ENCODE peak calls at places on chromosomes 5 and 9, in eight cellular contexts. One of them, this sample, is unnamed.

GRCh38 chr5:2185646-2186471 is 303.1 kb upstream of the IRX4 start:
- DNase-seq in GM13976: no peak
- DNase-seq in OCI-LY7: no peak
- DNase-seq in HFFc6: no peak
- DNase-seq in mammary epithelial cell: no peak
- DNase-seq in body of pancreas: no peak
- DNase-seq in HepG2: no peak
- DNase-seq in cardiac fibroblast: no peak
- DNase-seq in this sample: no peak

GRCh38 chr9:77180056-77180455 is 2.7 kb downstream of the VPS13A start:
- DNase-seq in HepG2: no peak
- DNase-seq in cardiac fibroblast: no peak
- DNase-seq in GM13976: no peak
- DNase-seq in OCI-LY7: no peak
- DNase-seq in mammary epithelial cell: no peak
- DNase-seq in HFFc6: no peak
- DNase-seq in body of pancreas: no peak
- DNase-seq in this sample: no peak

GRCh38 chr5:142527664-142528295 is 158.1 kb downstream of the FGF1 start:
- DNase-seq in OCI-LY7: no peak
- DNase-seq in GM13976: no peak
- DNase-seq in cardiac fibroblast: no peak
- DNase-seq in HepG2: no peak
- DNase-seq in mammary epithelial cell: no peak
- DNase-seq in body of pancreas: no peak
- DNase-seq in HFFc6: no peak
- DNase-seq in this sample: no peak

GRCh38 chr5:113575074-113575473 is 61.6 kb downstream of the YTHDC2 start:
- DNase-seq in mammary epithelial cell: no peak
- DNase-seq in OCI-LY7: no peak
- DNase-seq in body of pancreas: no peak
- DNase-seq in HepG2: no peak
- DNase-seq in HFFc6: no peak
- DNase-seq in cardiac fibroblast: no peak
- DNase-seq in GM13976: no peak
- DNase-seq in this sample: no peak

GRCh38 chr9:99085949-99086948 is 18.7 kb upstream of the TGFBR1 start:
- DNase-seq in OCI-LY7: no peak
- DNase-seq in body of pancreas: peak; percentile 51
- DNase-seq in GM13976: no peak
- DNase-seq in HFFc6: peak; percentile 53
- DNase-seq in mammary epithelial cell: no peak
- DNase-seq in HepG2: no peak
- DNase-seq in cardiac fibroblast: no peak
- DNase-seq in this sample: no peak

GRCh38 chr9:28792736-28793135 is 1219.5 kb upstream of the C9orf72 start:
- DNase-seq in mammary epithelial cell: peak; percentile 39
- DNase-seq in GM13976: no peak
- DNase-seq in HFFc6: no peak
- DNase-seq in OCI-LY7: no peak
- DNase-seq in HepG2: no peak
- DNase-seq in body of pancreas: no peak
- DNase-seq in cardiac fibroblast: no peak
- DNase-seq in this sample: no peak

GRCh38 chr5:151678146-151678545 is 8.6 kb downstream of the SPARC start:
- DNase-seq in cardiac fibroblast: peak; percentile 67
- DNase-seq in OCI-LY7: no peak
- DNase-seq in HFFc6: no peak
- DNase-seq in mammary epithelial cell: no peak
- DNase-seq in HepG2: no peak
- DNase-seq in body of pancreas: no peak
- DNase-seq in GM13976: no peak
- DNase-seq in this sample: no peak

GRCh38 chr9:125393426-125393825 is 131.8 kb downstream of the GAPVD1 start:
- DNase-seq in HFFc6: peak; percentile 62
- DNase-seq in HepG2: no peak
- DNase-seq in OCI-LY7: no peak
- DNase-seq in mammary epithelial cell: peak; percentile 80
- DNase-seq in GM13976: no peak
- DNase-seq in body of pancreas: no peak
- DNase-seq in cardiac fibroblast: no peak
- DNase-seq in this sample: peak; percentile 56

GRCh38 chr5:74556631-74557595 is 83.6 kb downstream of the ENC1 start:
- DNase-seq in OCI-LY7: no peak
- DNase-seq in mammary epithelial cell: peak; percentile 75
- DNase-seq in HFFc6: peak; percentile 68
- DNase-seq in cardiac fibroblast: peak; percentile 48
- DNase-seq in GM13976: no peak
- DNase-seq in body of pancreas: no peak
- DNase-seq in HepG2: no peak
- DNase-seq in this sample: no peak

GRCh38 chr5:38745836-38746732 is 99.7 kb upstream of the OSMR start:
- DNase-seq in GM13976: no peak
- DNase-seq in HFFc6: no peak
- DNase-seq in OCI-LY7: no peak
- DNase-seq in body of pancreas: no peak
- DNase-seq in mammary epithelial cell: no peak
- DNase-seq in HepG2: no peak
- DNase-seq in cardiac fibroblast: no peak
- DNase-seq in this sample: no peak

GRCh38 chr5:42991477-42992034 is 48.6 kb downstream of the ANXA2R start:
- DNase-seq in HFFc6: no peak
- DNase-seq in GM13976: peak; percentile 79
- DNase-seq in body of pancreas: no peak
- DNase-seq in OCI-LY7: no peak
- DNase-seq in mammary epithelial cell: no peak
- DNase-seq in cardiac fibroblast: no peak
- DNase-seq in HepG2: no peak
- DNase-seq in this sample: peak; percentile 74

GRCh38 chr9:112174965-112175795 is at the start of gene SUSD1:
- DNase-seq in HepG2: peak; percentile 31
- DNase-seq in GM13976: peak; percentile 75
- DNase-seq in OCI-LY7: no peak
- DNase-seq in body of pancreas: peak; percentile 16
- DNase-seq in mammary epithelial cell: no peak
- DNase-seq in HFFc6: no peak
- DNase-seq in cardiac fibroblast: no peak
- DNase-seq in this sample: peak; percentile 78

GRCh38 chr9:121603028-121603427 is 48.4 kb upstream of the DAB2IP start:
- DNase-seq in GM13976: no peak
- DNase-seq in HFFc6: no peak
- DNase-seq in HepG2: no peak
- DNase-seq in body of pancreas: no peak
- DNase-seq in OCI-LY7: no peak
- DNase-seq in mammary epithelial cell: no peak
- DNase-seq in cardiac fibroblast: no peak
- DNase-seq in this sample: no peak

GRCh38 chr5:72328172-72328571 is 8.0 kb downstream of the PTCD2 start:
- DNase-seq in OCI-LY7: no peak
- DNase-seq in body of pancreas: peak; percentile 11
- DNase-seq in mammary epithelial cell: peak; percentile 55
- DNase-seq in cardiac fibroblast: peak; percentile 70
- DNase-seq in HFFc6: peak; percentile 41
- DNase-seq in HepG2: no peak
- DNase-seq in GM13976: no peak
- DNase-seq in this sample: no peak

GRCh38 chr9:86324901-86325300 is 29.3 kb downstream of the TUT7 start:
- DNase-seq in GM13976: no peak
- DNase-seq in mammary epithelial cell: no peak
- DNase-seq in HepG2: no peak
- DNase-seq in body of pancreas: no peak
- DNase-seq in OCI-LY7: no peak
- DNase-seq in HFFc6: no peak
- DNase-seq in cardiac fibroblast: no peak
- DNase-seq in this sample: no peak

GRCh38 chr5:145848854-145849253 is 13.7 kb upstream of the PRELID2 start:
- DNase-seq in body of pancreas: no peak
- DNase-seq in HepG2: no peak
- DNase-seq in GM13976: no peak
- DNase-seq in mammary epithelial cell: peak; percentile 86
- DNase-seq in HFFc6: peak; percentile 69
- DNase-seq in OCI-LY7: no peak
- DNase-seq in cardiac fibroblast: no peak
- DNase-seq in this sample: no peak

GRCh38 chr5:17379188-17379951 is 118.7 kb upstream of the TAF11L2 start:
- DNase-seq in HFFc6: no peak
- DNase-seq in HepG2: no peak
- DNase-seq in mammary epithelial cell: peak; percentile 45
- DNase-seq in body of pancreas: no peak
- DNase-seq in OCI-LY7: no peak
- DNase-seq in GM13976: no peak
- DNase-seq in cardiac fibroblast: peak; percentile 22
- DNase-seq in this sample: no peak

DNA sequence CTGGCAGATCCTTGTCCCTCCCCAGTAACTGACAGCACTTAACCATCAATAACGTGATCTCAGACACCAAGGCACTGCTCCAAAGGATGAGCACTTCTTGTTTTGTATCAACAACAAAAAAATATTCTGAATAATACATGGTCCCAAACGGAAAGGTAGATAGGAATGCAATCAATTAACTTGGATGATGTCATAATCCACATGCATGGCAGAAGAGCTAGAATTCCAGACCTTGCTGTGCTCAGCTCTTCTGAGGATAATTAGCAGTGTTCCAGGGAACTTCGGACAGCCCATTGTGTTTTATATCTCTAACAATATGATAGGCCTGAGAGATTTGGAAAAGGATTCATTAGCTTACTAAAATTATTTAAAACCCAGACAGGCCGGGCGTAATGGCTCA is 288.4 kb upstream of the PCSK5 start:
- DNase-seq in GM13976: no peak
- DNase-seq in body of pancreas: no peak
- DNase-seq in HepG2: no peak
- DNase-seq in OCI-LY7: no peak
- DNase-seq in cardiac fibroblast: no peak
- DNase-seq in mammary epithelial cell: no peak
- DNase-seq in HFFc6: no peak
- DNase-seq in this sample: no peak
- TF ChIP-seq CTCF in GM13976: no peak
- TF ChIP-seq CTCF in body of pancreas: no peak
- TF ChIP-seq CTCF in HepG2: no peak
- TF ChIP-seq CTCF in OCI-LY7: no peak
- TF ChIP-seq CTCF in cardiac fibroblast: no peak
- TF ChIP-seq CTCF in mammary epithelial cell: no peak
- TF ChIP-seq CTCF in HFFc6: no peak
- TF ChIP-seq CTCF in this sample: no peak

GRCh38 chr5:127844631-127845030 is 141.4 kb downstream of the CCDC192 start:
- DNase-seq in cardiac fibroblast: no peak
- DNase-seq in body of pancreas: no peak
- DNase-seq in HFFc6: no peak
- DNase-seq in mammary epithelial cell: no peak
- DNase-seq in HepG2: no peak
- DNase-seq in GM13976: no peak
- DNase-seq in OCI-LY7: no peak
- DNase-seq in this sample: no peak
- TF ChIP-seq CTCF in cardiac fibroblast: no peak
- TF ChIP-seq CTCF in body of pancreas: no peak
- TF ChIP-seq CTCF in HFFc6: no peak
- TF ChIP-seq CTCF in mammary epithelial cell: no peak
- TF ChIP-seq CTCF in HepG2: no peak
- TF ChIP-seq CTCF in GM13976: no peak
- TF ChIP-seq CTCF in OCI-LY7: no peak
- TF ChIP-seq CTCF in this sample: no peak

GRCh38 chr5:96901841-96902240 is 25.5 kb downstream of the ERAP2 start:
- DNase-seq in body of pancreas: no peak
- DNase-seq in HepG2: no peak
- DNase-seq in GM13976: no peak
- DNase-seq in HFFc6: no peak
- DNase-seq in OCI-LY7: no peak
- DNase-seq in mammary epithelial cell: no peak
- DNase-seq in cardiac fibroblast: no peak
- DNase-seq in this sample: no peak

GRCh38 chr5:96904054-96904931 is 28.0 kb downstream of the ERAP2 start:
- DNase-seq in OCI-LY7: no peak
- DNase-seq in HepG2: no peak
- DNase-seq in GM13976: no peak
- DNase-seq in body of pancreas: no peak
- DNase-seq in cardiac fibroblast: peak; percentile 29
- DNase-seq in mammary epithelial cell: no peak
- DNase-seq in HFFc6: peak; percentile 17
- DNase-seq in this sample: no peak

GRCh38 chr5:96903300-96903699 is 27.0 kb downstream of the ERAP2 start:
- DNase-seq in mammary epithelial cell: no peak
- DNase-seq in HepG2: no peak
- DNase-seq in body of pancreas: no peak
- DNase-seq in GM13976: no peak
- DNase-seq in HFFc6: no peak
- DNase-seq in OCI-LY7: no peak
- DNase-seq in cardiac fibroblast: no peak
- DNase-seq in this sample: no peak

GRCh38 chr5:96902876-96903275 is 26.6 kb downstream of the ERAP2 start:
- DNase-seq in OCI-LY7: no peak
- DNase-seq in mammary epithelial cell: no peak
- DNase-seq in cardiac fibroblast: no peak
- DNase-seq in HFFc6: no peak
- DNase-seq in HepG2: no peak
- DNase-seq in body of pancreas: no peak
- DNase-seq in GM13976: no peak
- DNase-seq in this sample: no peak

GRCh38 chr5:96901384-96901783 is 25.1 kb downstream of the ERAP2 start:
- DNase-seq in HFFc6: no peak
- DNase-seq in mammary epithelial cell: no peak
- DNase-seq in HepG2: peak; percentile 20
- DNase-seq in OCI-LY7: no peak
- DNase-seq in cardiac fibroblast: no peak
- DNase-seq in body of pancreas: no peak
- DNase-seq in GM13976: no peak
- DNase-seq in this sample: no peak
- TF ChIP-seq CTCF in HFFc6: peak; percentile 32
- TF ChIP-seq CTCF in mammary epithelial cell: peak; percentile 8
- TF ChIP-seq CTCF in HepG2: peak; percentile 26
- TF ChIP-seq CTCF in OCI-LY7: peak; percentile 39
- TF ChIP-seq CTCF in cardiac fibroblast: no peak
- TF ChIP-seq CTCF in body of pancreas: no peak
- TF ChIP-seq CTCF in GM13976: no peak
- TF ChIP-seq CTCF in this sample: peak; percentile 23

DNA sequence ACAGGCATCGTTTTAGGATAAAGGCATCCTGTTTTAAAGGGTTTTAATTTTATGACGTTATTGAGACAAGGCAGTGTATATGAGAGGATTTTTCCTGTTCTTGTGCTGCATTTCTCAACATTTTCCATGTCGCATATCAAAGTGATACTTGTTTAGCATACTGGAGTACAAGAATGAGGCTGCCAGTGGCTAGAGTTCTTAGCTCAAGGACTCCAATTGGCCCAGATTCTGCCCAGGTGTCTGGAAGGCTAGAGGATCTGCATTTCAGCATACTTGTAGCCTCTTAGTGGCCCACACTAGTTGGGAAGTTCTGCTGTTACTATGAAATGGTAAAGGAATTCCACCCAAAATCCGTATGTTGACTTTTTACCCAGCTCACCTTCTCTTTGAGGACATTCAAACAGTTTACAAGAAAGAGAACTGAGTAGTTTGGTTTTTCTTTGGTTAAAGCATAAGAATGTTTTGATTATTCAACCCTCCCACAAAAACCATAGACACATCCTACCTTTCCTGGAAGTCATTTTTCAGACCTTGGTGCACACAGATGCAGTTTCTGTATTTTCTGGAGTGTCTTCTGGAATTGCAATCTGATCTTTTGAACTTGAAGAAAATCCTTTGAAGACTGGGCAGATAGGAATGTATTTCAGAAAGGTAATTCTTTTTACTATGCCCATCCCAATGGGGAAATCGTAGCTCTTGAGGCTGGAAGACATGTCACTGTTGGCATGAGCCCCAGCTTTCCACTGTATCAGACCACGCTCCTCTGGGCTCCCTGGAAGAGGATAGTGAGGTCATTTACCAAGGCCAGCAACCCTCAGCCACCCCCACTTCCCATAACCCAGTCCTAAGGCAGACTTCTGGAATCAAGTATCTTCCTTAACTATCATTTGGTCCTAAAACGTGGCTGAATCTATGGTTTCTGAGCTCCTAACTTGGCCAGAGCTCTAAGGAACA is 11.3 kb downstream of the SLC23A1 start:
- DNase-seq in GM13976: no peak
- DNase-seq in body of pancreas: no peak
- DNase-seq in cardiac fibroblast: no peak
- DNase-seq in HFFc6: no peak
- DNase-seq in OCI-LY7: no peak
- DNase-seq in mammary epithelial cell: no peak
- DNase-seq in HepG2: no peak
- DNase-seq in this sample: no peak
- TF ChIP-seq CTCF in GM13976: no peak
- TF ChIP-seq CTCF in body of pancreas: no peak
- TF ChIP-seq CTCF in cardiac fibroblast: no peak
- TF ChIP-seq CTCF in HFFc6: no peak
- TF ChIP-seq CTCF in OCI-LY7: no peak
- TF ChIP-seq CTCF in mammary epithelial cell: no peak
- TF ChIP-seq CTCF in HepG2: no peak
- TF ChIP-seq CTCF in this sample: no peak

This sample was measured in GM13977.